ENCODE peak calls at places on chromosomes 1 and 21, in four cellular contexts. D is K562, Z is HEK293T, X is HepG2. N is an unnamed sample.

GRCh38 chr1:107405241-107405640 is 264.4 kb downstream of the NTNG1 start:
- DNase-seq in D (no peak), Z (no peak), X (no peak), N (no peak)

GRCh38 chr1:17632541-17633193 is 93.2 kb downstream of the ARHGEF10L start:
- DNase-seq in D (no peak), Z (no peak), X (no peak), N (no peak)

GRCh38 chr1:25642710-25643109 is 26.1 kb downstream of the MAN1C1 start:
- DNase-seq in D (no peak), Z (peak), X (no peak), N (no peak)

GRCh38 chr21:37915516-37915915 is 741 bp downstream of the KCNJ6 start:
- DNase-seq in D (no peak), Z (no peak), X (no peak), N (peak)

GRCh38 chr1:9151326-9151860 is 22.5 kb upstream of the GPR157 start:
- DNase-seq in D (no peak), Z (no peak), X (no peak), N (no peak)

GRCh38 chr1:77546890-77547289 is 135.6 kb downstream of the ZZZ3 start:
- DNase-seq in D (no peak), Z (no peak), X (no peak), N (no peak)

GRCh38 chr1:218669431-218669830 is 324.3 kb downstream of the TGFB2 start:
- DNase-seq in D (no peak), Z (no peak), X (no peak), N (no peak)

GRCh38 chr1:67674260-67675011 is 10.6 kb upstream of the GADD45A start:
- DNase-seq in D (no peak), Z (no peak), X (no peak), N (no peak)

GRCh38 chr1:9249534-9250335 is 15.2 kb downstream of the H6PD start:
- DNase-seq in D (peak), Z (peak), X (peak), N (peak)

GRCh38 chr1:168396940-168397680 is 116.4 kb downstream of the TBX19 start:
- DNase-seq in D (no peak), Z (no peak), X (no peak), N (no peak)

GRCh38 chr1:202291001-202291400 is 50.7 kb downstream of the UBE2T start:
- DNase-seq in D (no peak), Z (no peak), X (no peak), N (no peak)

GRCh38 chr1:31977361-31978131 is 36.1 kb upstream of the KHDRBS1 start:
- DNase-seq in D (peak), Z (peak), X (peak), N (peak)

GRCh38 chr1:6033986-6034749 is 11.5 kb upstream of the KCNAB2 start:
- DNase-seq in D (peak), Z (peak), X (peak), N (peak)

GRCh38 chr1:201711811-201712210 is 117.1 kb upstream of the IPO9 start:
- DNase-seq in D (no peak), Z (no peak), X (no peak), N (no peak)

GRCh38 chr1:203072002-203072607 is 13.7 kb downstream of the MYOG start:
- DNase-seq in D (no peak), Z (no peak), X (no peak), N (no peak)

GRCh38 chr1:112358061-112358770 is 37.8 kb upstream of the CTTNBP2NL start:
- DNase-seq in D (no peak), Z (no peak), X (no peak), N (no peak)

GRCh38 chr1:201769966-201770365 is 59.0 kb upstream of the IPO9 start:
- DNase-seq in D (no peak), Z (no peak), X (no peak), N (no peak)

GRCh38 chr1:29286194-29286767 is 50.0 kb downstream of the PTPRU start:
- DNase-seq in D (no peak), Z (no peak), X (no peak), N (no peak)

GRCh38 chr1:233664804-233665574 is 51.1 kb downstream of the KCNK1 start:
- DNase-seq in D (no peak), Z (no peak), X (no peak), N (no peak)

GRCh38 chr1:44322367-44322766 is 32.7 kb downstream of the ERI3 start:
- DNase-seq in D (no peak), Z (no peak), X (no peak), N (no peak)

GRCh38 chr1:35850051-35850450 is 33.0 kb upstream of the AGO1 start:
- DNase-seq in D (no peak), Z (no peak), X (no peak), N (no peak)

GRCh38 chr21:44438531-44439210 is 16.6 kb upstream of the LRRC3 start:
- DNase-seq in D (no peak), Z (no peak), X (no peak), N (no peak)

GRCh38 chr1:7227654-7228053 is 442.4 kb downstream of the CAMTA1 start:
- DNase-seq in D (no peak), Z (no peak), X (no peak), N (no peak)

GRCh38 chr21:44686000-44686781 is 4.2 kb upstream of the KRTAP12-1 start:
- DNase-seq in D (no peak), Z (no peak), X (no peak), N (no peak)

GRCh38 chr1:183893561-183894289 is 88.8 kb downstream of the RGL1 start:
- DNase-seq in D (no peak), Z (no peak), X (no peak), N (no peak)

GRCh38 chr1:159700312-159700711 is 14.1 kb downstream of the CRP start:
- DNase-seq in D (no peak), Z (no peak), X (no peak), N (no peak)

DNA sequence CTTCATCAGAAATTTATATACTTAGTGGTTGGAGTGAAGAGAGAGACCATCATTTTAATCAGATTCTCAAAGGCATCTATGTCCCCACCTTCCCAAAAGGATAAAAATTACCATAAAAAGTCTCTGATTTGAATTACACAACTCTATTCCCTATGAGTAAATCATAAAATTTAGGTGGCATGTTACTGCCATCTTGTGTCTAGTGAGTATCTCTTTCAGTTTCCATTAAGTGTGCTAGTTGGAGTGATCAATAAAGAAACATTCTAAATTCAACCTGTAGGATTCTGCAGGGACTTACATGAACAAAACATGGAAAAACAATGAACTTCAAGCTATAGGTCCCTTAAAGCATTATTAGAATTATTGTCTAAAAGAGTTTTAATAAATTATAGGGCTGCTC is 655.4 kb downstream of the LTN1 start:
- DNase-seq in D (no peak), Z (no peak), X (peak), N (no peak)
- TF ChIP-seq ELF4 in D (no peak), Z (no peak), X (no peak), N (no peak)

DNA sequence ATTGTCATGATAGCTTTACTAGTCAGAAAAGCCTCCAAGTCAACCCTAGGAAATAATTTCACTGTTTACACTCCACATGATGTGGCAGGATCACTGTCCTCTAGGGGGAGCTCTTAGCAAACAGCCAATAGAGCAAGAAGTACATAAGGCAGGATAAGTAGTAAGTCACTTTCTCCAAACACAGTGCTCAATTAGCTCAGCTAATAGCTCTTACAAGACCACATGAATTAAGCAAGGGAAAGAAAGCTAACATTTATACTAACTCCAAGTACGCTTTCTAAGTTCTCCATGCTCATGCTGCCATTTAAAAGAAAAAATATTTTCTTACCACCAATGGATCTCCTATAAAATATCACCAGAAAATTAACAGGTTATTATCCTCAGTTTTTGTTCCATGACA is 66.9 kb upstream of the LRIF1 start:
- DNase-seq in D (peak), Z (peak), X (peak), N (peak)
- TF ChIP-seq ELF4 in D (no peak), Z (no peak), X (no peak), N (no peak)

GRCh38 chr21:25457411-25457810 is 149.9 kb downstream of the MRPL39 start:
- DNase-seq in D (no peak), Z (no peak), X (no peak), N (no peak)
- TF ChIP-seq ELF4 in D (no peak), Z (no peak), X (no peak), N (no peak)

DNA sequence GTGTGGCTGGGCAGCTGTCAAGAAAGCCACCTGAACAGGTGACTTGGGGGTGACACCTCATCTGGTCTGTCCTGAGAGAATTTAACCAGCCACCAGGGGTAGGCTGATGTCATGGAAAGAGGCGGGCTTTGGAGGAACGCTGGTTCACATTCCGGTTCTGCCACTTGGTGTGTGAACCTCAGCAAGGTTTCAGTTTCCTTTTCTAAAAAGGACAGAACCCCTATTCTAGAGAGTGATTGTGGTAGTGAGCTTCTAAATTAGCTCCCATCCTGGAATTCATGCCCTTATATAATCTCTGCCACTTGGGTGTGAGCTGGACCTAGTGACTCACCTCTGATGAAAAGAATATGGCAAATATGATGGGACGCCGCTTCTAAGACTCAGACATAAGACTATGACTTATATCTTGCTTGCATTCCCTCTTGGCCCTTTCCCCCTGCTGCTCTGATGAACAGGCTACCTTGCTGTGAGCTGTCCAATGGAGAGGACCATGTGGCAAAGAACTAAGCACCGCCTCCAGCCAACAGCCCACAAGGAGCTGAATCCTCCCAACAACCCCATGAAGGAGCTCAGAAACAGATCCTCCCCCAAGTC is 332.1 kb downstream of the RRAGC start:
- DNase-seq in D (peak), Z (no peak), X (no peak), N (peak)
- TF ChIP-seq ELF4 in D (no peak), Z (no peak), X (no peak), N (no peak)

GRCh38 chr21:27339902-27340301 is 373.0 kb upstream of the ADAMTS5 start:
- DNase-seq in D (no peak), Z (no peak), X (no peak), N (no peak)
- TF ChIP-seq ELF4 in D (no peak), Z (no peak), X (no peak), N (no peak)

DNA sequence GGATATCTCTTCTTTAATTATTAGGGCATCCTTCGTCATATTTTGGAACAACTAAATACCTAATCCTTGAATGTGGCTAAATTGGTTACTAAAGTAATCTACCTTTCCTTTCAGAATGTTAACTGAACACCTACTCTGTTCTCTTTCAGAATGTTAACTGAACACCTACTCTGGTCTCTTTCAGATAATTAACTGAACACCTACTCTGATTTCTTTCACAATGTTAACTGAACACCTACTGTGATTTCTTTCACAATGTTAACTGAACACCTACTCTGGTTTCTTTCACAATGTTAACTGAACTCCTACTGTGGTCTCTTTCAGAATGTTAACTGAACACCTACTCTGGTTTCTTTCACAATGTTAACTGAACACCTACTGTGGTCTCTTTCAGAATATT is 21.9 kb downstream of the RAB7B start:
- DNase-seq in D (no peak), Z (no peak), X (no peak), N (no peak)
- TF ChIP-seq ELF4 in D (no peak), Z (no peak), X (no peak), N (no peak)

N was measured in WTC11.